ENCODE peak calls at places on chromosomes 12 and 14, in six cellular contexts. D is pancreas, P is endothelial cell of umbilical vein, H is left ventricle myocardium inferior, V is HAP-1, S is neural progenitor cell. I is an unnamed sample. For H3K4me1, the result is how much of the 10 kb centered on the place peaks cover.

GRCh38 chr12:123723765-123724164 is 11.6 kb downstream of the ATP6V0A2 start:
- DNase-seq in D (no peak), V (no peak), P (no peak), S (no peak), H (no peak), I (no peak)

GRCh38 chr12:74782086-74782485 is 244.5 kb downstream of the ATXN7L3B start:
- DNase-seq in V (no peak), S (no peak), P (no peak), D (no peak), H (no peak), I (no peak)

GRCh38 chr12:26725517-26725916 is 107.5 kb downstream of the ITPR2 start:
- DNase-seq in S (no peak), V (no peak), P (no peak), D (no peak), H (no peak), I (no peak)

GRCh38 chr14:105507247-105507646 is 16.2 kb downstream of the TEDC1 start:
- DNase-seq in H (no peak), V (no peak), S (no peak), P (no peak), D (peak), I (no peak)

GRCh38 chr12:108696111-108696995 is 35.0 kb downstream of the CORO1C start:
- DNase-seq in D (no peak), P (no peak), V (peak), S (no peak), H (no peak), I (no peak)

GRCh38 chr14:52008136-52008535 is 18.8 kb downstream of the RTRAF start:
- DNase-seq in P (no peak), D (no peak), H (no peak), S (no peak), V (no peak), I (no peak)

GRCh38 chr12:19694627-19695026 is 255.3 kb downstream of the AEBP2 start:
- DNase-seq in S (no peak), D (no peak), V (no peak), P (no peak), H (no peak), I (no peak)

GRCh38 chr12:873954-874353 is 75.5 kb downstream of the RAD52 start:
- DNase-seq in S (no peak), D (no peak), P (no peak), H (no peak), V (no peak), I (no peak)

GRCh38 chr12:113396828-113397496 is 6.7 kb downstream of the SDS start:
- DNase-seq in P (no peak), S (no peak), V (no peak), D (peak), H (no peak), I (no peak)

GRCh38 chr14:36068777-36069534 is 107.6 kb downstream of the PTCSC3 start:
- DNase-seq in V (no peak), D (no peak), P (no peak), H (no peak), S (no peak), I (no peak)

GRCh38 chr14:51206462-51206861 is 33.6 kb upstream of the TMX1 start:
- DNase-seq in D (no peak), P (no peak), S (peak), V (no peak), H (no peak), I (no peak)

GRCh38 chr12:131395971-131396573 is 314.8 kb upstream of the SFSWAP start:
- DNase-seq in P (no peak), S (no peak), H (no peak), D (no peak), V (no peak), I (no peak)

GRCh38 chr12:132475304-132476037 is 14.5 kb upstream of the FBRSL1 start:
- DNase-seq in P (no peak), V (no peak), S (no peak), D (peak), H (no peak), I (no peak)

GRCh38 chr12:95789126-95790024 is 1.2 kb downstream of the NTN4 start:
- DNase-seq in V (no peak), S (peak), H (peak), D (peak), P (no peak), I (no peak)

GRCh38 chr12:119695034-119695433 is 27.1 kb downstream of the PRKAB1 start:
- DNase-seq in S (peak), P (no peak), H (no peak), D (no peak), V (no peak), I (no peak)

GRCh38 chr12:91854725-91855124 is 290.9 kb downstream of the BTG1 start:
- DNase-seq in S (no peak), D (no peak), V (no peak), H (no peak), P (no peak), I (no peak)

DNA sequence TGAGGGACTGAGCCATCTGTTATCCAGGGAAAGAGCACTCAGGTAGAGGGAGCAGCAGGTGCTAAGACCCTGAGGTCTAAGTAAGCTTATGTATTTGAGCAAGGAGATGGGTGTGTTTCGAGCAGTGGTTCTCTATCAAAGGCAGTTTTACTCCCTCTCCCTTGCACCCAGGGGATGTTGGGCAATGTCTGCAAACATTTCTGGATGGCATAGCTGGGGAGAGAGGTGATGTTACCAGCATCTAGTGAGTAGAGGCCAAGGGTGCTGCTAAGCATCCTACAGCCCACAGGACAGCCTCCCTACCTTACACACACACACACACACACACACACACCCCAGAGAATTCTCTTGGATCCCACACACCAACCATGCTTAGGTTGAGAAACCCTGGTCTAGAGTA is 221.0 kb upstream of the PWP1 start:
- DNase-seq in H (no peak), S (no peak), V (no peak), D (no peak), P (no peak), I (no peak)
- H3K4me1 ChIP-seq in H (under half), S (under half), V (under half), D (under half), P (under half), I (under half)

DNA sequence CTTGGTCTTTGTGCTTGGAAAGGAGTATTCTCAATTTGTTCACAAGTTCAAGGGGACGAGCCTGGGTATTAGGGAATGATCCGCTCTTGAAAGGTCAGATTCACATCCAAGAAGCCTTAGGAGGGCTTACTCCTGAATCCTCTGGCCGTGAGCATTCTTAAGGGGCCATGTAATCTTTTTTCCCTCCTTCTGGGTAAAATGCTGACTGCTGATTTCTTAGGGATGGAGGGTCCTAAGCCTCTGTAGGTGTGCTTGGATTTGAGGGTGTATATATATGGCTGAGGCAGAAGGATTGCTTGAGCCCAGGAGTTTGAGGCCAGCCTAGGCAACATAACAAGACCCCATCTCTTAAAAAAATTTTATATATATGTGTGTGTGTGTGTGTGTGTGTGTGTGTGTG is 149.1 kb downstream of the TSPAN9 start:
- DNase-seq in D (no peak), P (no peak), H (no peak), S (no peak), V (no peak), I (no peak)
- H3K4me1 ChIP-seq in D (under half), P (under half), H (half or more), S (under half), V (under half), I (half or more)

DNA sequence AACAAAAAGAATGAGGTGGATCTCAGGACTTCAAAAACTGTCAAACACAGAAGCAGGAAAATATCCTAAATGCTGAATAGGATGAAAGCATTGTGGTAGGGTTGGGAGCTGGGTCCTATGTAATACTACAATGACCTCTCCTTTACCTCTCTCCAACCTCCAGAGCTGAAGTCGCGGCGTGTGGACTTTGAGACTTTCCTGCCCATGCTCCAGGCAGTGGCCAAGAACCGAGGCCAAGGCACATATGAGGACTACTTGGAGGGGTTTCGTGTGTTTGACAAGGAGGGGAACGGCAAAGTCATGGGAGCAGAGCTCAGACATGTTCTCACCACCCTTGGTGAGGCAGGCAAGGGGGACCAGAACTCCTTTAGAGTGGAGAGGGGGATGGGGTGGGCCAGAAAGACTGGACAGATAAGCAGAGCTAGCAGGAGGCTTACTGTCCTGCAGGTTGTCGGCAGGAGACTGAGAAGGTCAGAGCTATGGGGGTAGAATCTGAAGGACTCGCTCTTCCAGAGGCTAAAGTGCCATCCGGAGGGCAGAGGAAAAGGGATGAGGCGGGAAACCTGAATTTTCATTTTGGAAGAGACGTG is 2.8 kb upstream of the MYL6 start:
- DNase-seq in P (no peak), D (no peak), H (no peak), V (no peak), S (no peak), I (no peak)
- H3K4me1 ChIP-seq in P (under half), D (under half), H (half or more), V (under half), S (under half), I (under half)

DNA sequence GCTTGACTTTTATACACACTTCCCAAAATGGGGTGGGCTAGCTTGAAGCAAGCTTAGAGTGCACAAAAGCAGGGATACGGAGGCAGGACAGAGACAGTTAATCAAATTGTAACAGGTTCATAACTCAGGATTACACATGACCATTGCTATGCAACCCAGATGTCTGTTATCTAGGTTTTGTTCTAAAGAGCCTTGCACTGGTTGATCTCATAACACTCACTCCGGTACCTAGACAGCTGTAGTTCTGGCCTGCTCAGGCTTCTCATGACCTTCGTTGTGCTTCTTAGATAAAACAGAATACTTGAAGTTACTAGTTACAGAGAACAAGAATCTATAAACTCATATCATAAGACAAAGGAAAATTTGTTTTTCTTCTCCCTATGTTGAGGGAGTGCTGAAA is 983.4 kb downstream of the TMEM121 start:
- DNase-seq in D (no peak), H (no peak), P (no peak), S (no peak), V (no peak), I (no peak)
- H3K4me1 ChIP-seq in D (under half), H (under half), P (under half), S (under half), V (under half), I (under half)

DNA sequence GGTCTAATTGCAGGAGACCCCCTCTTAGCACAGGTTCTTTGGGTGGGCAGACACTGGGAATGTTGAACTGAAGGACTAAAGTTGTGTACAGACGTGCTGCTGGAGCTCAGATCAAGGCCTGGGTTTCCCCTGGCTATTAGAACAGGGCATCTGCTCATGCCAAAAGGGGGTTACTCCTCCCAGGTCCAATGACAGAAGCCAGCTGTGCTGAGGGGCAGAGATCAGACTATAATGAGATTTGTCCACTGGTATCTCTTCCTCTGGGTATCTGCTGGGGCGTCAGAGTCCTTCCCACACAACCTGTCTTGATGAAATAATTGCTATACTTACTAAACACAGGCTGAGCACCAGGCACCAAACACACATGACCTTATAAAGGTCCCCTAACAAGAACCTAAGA is 42.6 kb downstream of the LTBP2 start:
- DNase-seq in P (no peak), S (no peak), V (no peak), D (no peak), H (no peak), I (no peak)
- H3K4me1 ChIP-seq in P (under half), S (under half), V (under half), D (under half), H (half or more), I (half or more)

GRCh38 chr12:6820171-6820570 is 1.4 kb upstream of the GPR162 start:
- DNase-seq in V (no peak), P (no peak), S (peak), D (no peak), H (no peak), I (no peak)
- H3K4me1 ChIP-seq in V (under half), P (under half), S (half or more), D (under half), H (under half), I (under half)

GRCh38 chr14:74575507-74575906 is 36.5 kb downstream of the LTBP2 start:
- DNase-seq in D (no peak), P (no peak), V (no peak), H (no peak), S (no peak), I (no peak)

GRCh38 chr14:74575936-74576335 is 36.1 kb downstream of the LTBP2 start:
- DNase-seq in D (no peak), P (no peak), H (no peak), S (no peak), V (no peak), I (no peak)

GRCh38 chr14:74573421-74574091 is 38.5 kb downstream of the LTBP2 start:
- DNase-seq in V (no peak), S (no peak), H (no peak), D (no peak), P (peak), I (no peak)

GRCh38 chr14:74574092-74574438 is 38.0 kb downstream of the LTBP2 start:
- DNase-seq in V (no peak), P (no peak), S (no peak), D (no peak), H (no peak), I (no peak)

GRCh38 chr14:74574706-74575105 is 37.3 kb downstream of the LTBP2 start:
- DNase-seq in V (no peak), D (no peak), S (no peak), H (no peak), P (no peak), I (no peak)
- H3K4me1 ChIP-seq in V (under half), D (under half), S (under half), H (under half), P (half or more), I (half or more)

GRCh38 chr14:76922092-76922491 is 95.9 kb downstream of the LRRC74A start:
- DNase-seq in V (no peak), H (no peak), P (no peak), D (no peak), S (no peak), I (no peak)
- H3K4me1 ChIP-seq in V (under half), H (half or more), P (under half), D (under half), S (half or more), I (half or more)

DNA sequence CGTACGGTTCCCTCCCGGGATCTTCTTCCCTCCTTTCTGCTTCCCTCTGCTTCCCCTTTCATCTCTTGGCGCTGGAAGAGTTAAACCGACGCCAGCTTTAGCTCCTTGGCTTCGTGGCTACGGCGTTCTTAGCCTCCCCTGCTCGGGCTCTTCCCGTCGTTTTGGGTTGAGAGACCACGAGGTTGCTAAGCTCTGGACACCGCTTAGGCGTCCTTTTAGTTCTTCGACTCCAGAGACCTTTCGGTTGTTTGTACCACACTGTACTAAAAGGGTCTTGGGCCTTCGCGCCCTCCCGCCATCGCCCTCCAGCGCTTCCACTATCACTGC is 545 bp downstream of the CPSF2 start:
- DNase-seq in D (no peak), V (peak), P (peak), H (no peak), S (peak), I (no peak)
- H3K4me1 ChIP-seq in D (under half), V (under half), P (under half), H (half or more), S (under half), I (under half)

I was measured in right atrium auricular region.